ENCODE peak calls at places on chromosomes 13 and 19, in four cellular contexts. O is psoas muscle, U is heart left ventricle, I is endodermal cell. P is an unnamed sample.

GRCh38 chr19:19459707-19460251 is 54.3 kb downstream of the GATAD2A start:
- DNase-seq in I (no peak), O (peak; percentile 50), U (peak; percentile 62), P (peak; percentile 57)

GRCh38 chr19:42301646-42302204 is at the start of gene PRR19:
- DNase-seq in U (no peak), O (no peak), I (no peak), P (peak; percentile 36)

GRCh38 chr19:35038623-35039512 is 2.7 kb upstream of the HPN start:
- DNase-seq in O (no peak), U (no peak), I (no peak), P (no peak)

GRCh38 chr19:13096968-13097330 is 5.7 kb downstream of the LYL1 start:
- DNase-seq in I (no peak), U (peak; percentile 49), O (no peak), P (no peak)

GRCh38 chr13:40168425-40169155 is 497.9 kb downstream of the FOXO1 start:
- DNase-seq in U (no peak), I (no peak), O (no peak), P (no peak)

GRCh38 chr13:99962242-99962641 is 9.3 kb downstream of the ZIC5 start:
- DNase-seq in I (no peak), O (no peak), U (no peak), P (no peak)

GRCh38 chr13:100090861-100091260 is 2.0 kb downstream of the PCCA start:
- DNase-seq in O (no peak), U (no peak), I (no peak), P (no peak)

GRCh38 chr13:111005364-111005763 is 90.5 kb upstream of the ANKRD10 start:
- DNase-seq in U (no peak), I (no peak), O (no peak), P (no peak)

GRCh38 chr13:46361535-46361934 is 25.5 kb downstream of the RUBCNL start:
- DNase-seq in O (no peak), U (no peak), I (no peak), P (no peak)

GRCh38 chr13:89925107-89925506 is 1422.4 kb upstream of the MIR17HG start:
- DNase-seq in U (no peak), O (no peak), I (peak; percentile 66), P (peak; percentile 2)

GRCh38 chr19:40433391-40434216 is 7.8 kb upstream of the SERTAD1 start:
- DNase-seq in I (peak; percentile 93), O (peak; percentile 89), U (peak; percentile 94), P (peak; percentile 93)

GRCh38 chr13:101649490-101650126 is 197.1 kb downstream of the ITGBL1 start:
- DNase-seq in U (no peak), O (no peak), I (no peak), P (no peak)

GRCh38 chr13:40490086-40490723 is 176.2 kb downstream of the FOXO1 start:
- DNase-seq in O (no peak), U (no peak), I (no peak), P (peak; percentile 56)

GRCh38 chr19:38836438-38837303 is 5.1 kb upstream of the ECH1 start:
- DNase-seq in O (no peak), U (no peak), I (no peak), P (no peak)

GRCh38 chr19:43525836-43526771 is 897 bp downstream of the ETHE1 start:
- DNase-seq in U (peak; percentile 42), I (peak; percentile 73), O (no peak), P (peak; percentile 40)

GRCh38 chr19:55694656-55695491 is 19.8 kb downstream of the EPN1 start:
- DNase-seq in I (no peak), O (no peak), U (peak; percentile 18), P (no peak)

GRCh38 chr13:26017196-26017921 is 34.5 kb downstream of the SHISA2 start:
- DNase-seq in O (no peak), U (no peak), I (no peak), P (no peak)

GRCh38 chr19:39865186-39865585 is 19.0 kb upstream of the FBL start:
- DNase-seq in I (no peak), O (no peak), U (no peak), P (no peak)

GRCh38 chr13:76522083-76522755 is 364.0 kb downstream of the KCTD12 start:
- DNase-seq in U (no peak), O (no peak), I (peak; percentile 64), P (no peak)

GRCh38 chr13:48653074-48654054 is at the start of gene CYSLTR2:
- DNase-seq in O (no peak), I (no peak), U (no peak), P (peak; percentile 18)

GRCh38 chr13:22828081-22828480 is 352.7 kb upstream of the SGCG start:
- DNase-seq in O (no peak), U (no peak), I (no peak), P (no peak)

GRCh38 chr13:106103779-106104178 is 431.7 kb downstream of the EFNB2 start:
- DNase-seq in O (no peak), U (no peak), I (no peak), P (peak; percentile 58)

GRCh38 chr19:7879102-7879770 is 5.0 kb upstream of the PRR36 start:
- DNase-seq in I (peak; percentile 46), O (no peak), U (no peak), P (no peak)

GRCh38 chr13:68234278-68234677 is 1004.1 kb upstream of the PCDH9 start:
- DNase-seq in O (no peak), U (no peak), I (no peak), P (no peak)

GRCh38 chr19:43527860-43528622 is 1.0 kb upstream of the ETHE1 start:
- DNase-seq in U (peak; percentile 37), O (peak; percentile 57), I (no peak), P (peak; percentile 52)

GRCh38 chr19:19334063-19334988 is 13.7 kb downstream of the MAU2 start:
- DNase-seq in O (no peak), U (no peak), I (no peak), P (peak; percentile 61)

GRCh38 chr19:56477429-56478338 is 539 bp upstream of the ZNF667 start:
- DNase-seq in O (peak; percentile 94), U (peak; percentile 96), I (peak; percentile 93), P (peak; percentile 5)

GRCh38 chr19:42131149-42132029 is 857 bp downstream of the POU2F2 start:
- DNase-seq in I (no peak), U (no peak), O (no peak), P (no peak)

GRCh38 chr19:44644391-44645016 is 794 bp downstream of the PVR start:
- DNase-seq in I (peak; percentile 84), U (no peak), O (peak; percentile 36), P (peak; percentile 36)

GRCh38 chr19:49339364-49340068 is 4.3 kb downstream of the CD37 start:
- DNase-seq in U (peak; percentile 94), O (peak; percentile 83), I (peak; percentile 96), P (peak; percentile 75)

GRCh38 chr13:25455146-25455545 is 83.4 kb downstream of the ATP8A2 start:
- DNase-seq in I (no peak), O (no peak), U (no peak), P (no peak)

GRCh38 chr19:15316498-15316897 is 15.8 kb downstream of the BRD4 start:
- DNase-seq in I (no peak), O (no peak), U (no peak), P (no peak)

GRCh38 chr13:64239372-64239771 is 2823.7 kb upstream of the PCDH20 start:
- DNase-seq in I (no peak), U (no peak), O (no peak), P (no peak)

GRCh38 chr13:66225071-66225470 is 1005.1 kb downstream of the PCDH9 start:
- DNase-seq in U (no peak), I (peak; percentile 75), O (no peak), P (no peak)

GRCh38 chr19:16608290-16608704 is 19.7 kb downstream of the MED26 start:
- DNase-seq in O (no peak), I (no peak), U (no peak), P (peak; percentile 26)

GRCh38 chr13:44249439-44249838 is 124.2 kb upstream of the SERP2 start:
- DNase-seq in I (no peak), O (peak; percentile 26), U (peak; percentile 79), P (no peak)

GRCh38 chr19:18155095-18156087 is 2.4 kb downstream of the PIK3R2 start:
- DNase-seq in O (no peak), I (no peak), U (no peak), P (peak; percentile 55)
- H3K4me3 ChIP-seq in O (peak overlapping the region; percentile 48), I (no peak overlapping the region), U (no peak overlapping the region), P (no peak overlapping the region)

GRCh38 chr13:108176685-108177274 is 38.6 kb downstream of the LIG4 start:
- DNase-seq in O (no peak), U (no peak), I (peak; percentile 85), P (peak; percentile 23)
- H3K27ac ChIP-seq in O (no peak overlapping the region), U (no peak overlapping the region), I (no peak overlapping the region), P (no peak overlapping the region)

DNA sequence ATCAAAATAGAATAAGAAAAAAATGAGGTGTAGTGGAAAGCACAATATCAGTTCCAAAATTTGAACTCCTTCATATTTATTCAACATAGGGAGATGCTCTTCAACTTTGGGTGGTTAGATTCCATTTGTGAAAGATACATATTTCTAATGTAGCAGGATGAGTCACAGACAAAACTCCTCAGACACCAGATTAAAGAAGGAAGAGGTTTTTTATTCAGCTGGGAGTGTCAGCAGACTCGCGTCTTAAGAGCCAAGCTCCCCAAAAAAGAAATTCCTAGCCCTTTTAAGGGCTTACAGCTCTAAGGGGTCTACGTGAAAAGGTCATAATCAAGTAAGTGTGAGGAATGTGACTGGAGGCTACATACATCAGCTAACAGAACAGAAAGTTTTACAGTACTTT is 6.8 kb upstream of the ZNF765 start:
- DNase-seq in O (no peak), U (no peak), I (no peak), P (no peak)
- H3K9me3 ChIP-seq in O (peaks cover 22% of the 10 kb centered on the region), U (no peaks in the 10 kb centered on the region), I (peaks cover 44% of the 10 kb centered on the region), P (no peaks in the 10 kb centered on the region)

GRCh38 chr13:113836917-113837553 is 26.8 kb downstream of the GAS6 start:
- DNase-seq in U (peak; percentile 84), O (peak; percentile 58), I (no peak), P (no peak)
- H3K4me3 ChIP-seq in U (no peak overlapping the region), O (peak overlapping the region; percentile 3), I (no peak overlapping the region), P (no peak overlapping the region)

DNA sequence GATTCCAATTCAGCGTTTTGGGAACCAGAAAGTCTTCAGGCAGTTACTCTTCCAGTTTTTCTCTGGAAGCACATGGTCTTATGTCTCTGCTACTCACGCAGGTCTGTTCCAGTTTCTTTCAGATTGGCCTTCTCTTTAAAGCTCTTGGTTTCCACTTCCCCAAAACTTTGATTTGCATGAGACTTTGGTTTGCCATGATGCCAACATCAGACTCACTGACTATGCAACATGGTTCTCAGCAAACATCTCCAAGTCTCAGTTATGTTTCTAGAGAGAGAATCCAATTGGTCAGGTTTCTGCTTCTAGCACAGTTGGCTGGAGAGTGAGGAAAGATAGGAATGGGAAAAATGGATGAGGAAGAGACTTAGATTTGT is 3.1 kb downstream of the AKAP11 start:
- DNase-seq in I (no peak), U (no peak), O (no peak), P (peak; percentile 5)
- H3K27ac ChIP-seq in I (no peak overlapping the region), U (no peak overlapping the region), O (no peak overlapping the region), P (no peak overlapping the region)

GRCh38 chr19:21472507-21472906 is 32.9 kb upstream of the ZNF429 start:
- DNase-seq in U (no peak), O (no peak), I (no peak), P (no peak)
- H3K9me3 ChIP-seq in U (no peaks in the 10 kb centered on the region), O (no peaks in the 10 kb centered on the region), I (no peaks in the 10 kb centered on the region), P (peaks cover 3% of the 10 kb centered on the region)

DNA sequence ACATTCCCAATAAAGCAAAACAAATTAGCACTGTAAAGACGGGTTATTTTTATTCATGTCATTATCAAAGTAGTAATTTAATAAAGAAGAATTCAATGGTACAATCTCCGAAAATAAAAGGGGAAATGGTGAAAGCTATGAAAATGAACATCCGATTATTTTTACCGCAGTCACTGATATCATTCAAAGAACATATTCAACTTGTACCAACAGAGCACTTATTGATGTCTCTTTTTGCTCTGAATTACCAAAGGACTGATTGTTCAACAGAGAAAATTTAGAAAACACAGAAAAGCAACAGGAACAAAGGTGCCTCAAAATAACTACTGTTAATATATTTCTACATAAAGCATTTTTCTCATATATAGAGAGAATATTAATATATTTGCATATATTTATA is 119.4 kb downstream of the DIAPH3 start:
- DNase-seq in U (no peak), I (no peak), O (no peak), P (no peak)
- H3K4me3 ChIP-seq in U (no peak overlapping the region), I (no peak overlapping the region), O (no peak overlapping the region), P (no peak overlapping the region)

P was measured in small intestine.